ENCODE peak calls at places on chromosome X, in six cellular contexts. N is uterus, L is H54, S is H1, M is endothelial cell of umbilical vein, Z is K562. U is an unnamed sample.

GRCh38 chrX:13110427-13111324 is 66.3 kb upstream of the FAM9C start:
- DNase-seq in M (peak; percentile 89), S (no peak), N (peak; percentile 74), L (no peak), Z (no peak), U (peak; percentile 44)

GRCh38 chrX:150954951-150955350 is 28.2 kb upstream of the HMGB3 start:
- DNase-seq in Z (peak; percentile 51), S (no peak), L (no peak), N (no peak), M (no peak), U (peak; percentile 15)

GRCh38 chrX:136910565-136911040 is 30.1 kb upstream of the RBMX start:
- DNase-seq in L (no peak), M (no peak), S (no peak), Z (no peak), N (no peak), U (no peak)

GRCh38 chrX:4435905-4436304 is 722.5 kb upstream of the PRKX start:
- DNase-seq in M (no peak), Z (no peak), S (no peak), L (no peak), N (no peak), U (no peak)

GRCh38 chrX:31181377-31182038 is 109.7 kb upstream of the FTHL17 start:
- DNase-seq in M (no peak), S (no peak), L (no peak), N (no peak), Z (no peak), U (no peak)

GRCh38 chrX:100376581-100376980 is 33.5 kb downstream of the PCDH19 start:
- DNase-seq in Z (no peak), S (no peak), N (no peak), L (no peak), M (no peak), U (no peak)

GRCh38 chrX:45900751-45901150 is 644.5 kb downstream of the ZNF674 start:
- DNase-seq in L (no peak), N (no peak), S (no peak), M (no peak), Z (no peak), U (no peak)

GRCh38 chrX:10726647-10727046 is 106.3 kb upstream of the MID1 start:
- DNase-seq in L (peak; percentile 1), N (no peak), M (no peak), Z (no peak), S (no peak), U (no peak)

GRCh38 chrX:53211391-53211978 is 13.5 kb downstream of the KDM5C start:
- DNase-seq in N (no peak), Z (no peak), L (no peak), S (no peak), M (no peak), U (no peak)

GRCh38 chrX:150690126-150690525 is 3.1 kb upstream of the MTMR1 start:
- DNase-seq in L (peak; percentile 62), Z (no peak), M (no peak), S (no peak), N (no peak), U (no peak)

GRCh38 chrX:75746891-75747639 is 38.0 kb downstream of the MAGEE2 start:
- DNase-seq in Z (no peak), S (peak; percentile 45), M (no peak), L (peak; percentile 13), N (peak; percentile 27), U (no peak)

GRCh38 chrX:65697173-65697572 is 29.7 kb downstream of the MSN start:
- DNase-seq in Z (no peak), M (no peak), L (no peak), N (no peak), S (no peak), U (no peak)

GRCh38 chrX:9907645-9908387 is 59.3 kb upstream of the CLDN34 start:
- DNase-seq in S (no peak), M (peak; percentile 47), N (no peak), Z (no peak), L (no peak), U (no peak)

GRCh38 chrX:39335447-39336235 is 534.4 kb downstream of the MID1IP1 start:
- DNase-seq in Z (no peak), M (no peak), S (no peak), N (no peak), L (no peak), U (no peak)

GRCh38 chrX:123171781-123172180 is 12.3 kb upstream of the GRIA3 start:
- DNase-seq in N (no peak), L (no peak), Z (no peak), M (peak; percentile 41), S (no peak), U (no peak)

GRCh38 chrX:38692961-38693360 is 108.3 kb upstream of the MID1IP1 start:
- DNase-seq in Z (no peak), S (no peak), L (no peak), N (no peak), M (no peak), U (no peak)

GRCh38 chrX:136714626-136715599 is 65.8 kb downstream of the ARHGEF6 start:
- DNase-seq in L (no peak), Z (no peak), M (no peak), N (no peak), S (no peak), U (no peak)

GRCh38 chrX:11787564-11787963 is 29.5 kb downstream of the MSL3 start:
- DNase-seq in L (no peak), M (peak; percentile 49), Z (peak; percentile 46), S (peak; percentile 80), N (peak; percentile 66), U (peak; percentile 52)

GRCh38 chrX:47501226-47502071 is 18.4 kb upstream of the ZNF41 start:
- DNase-seq in S (no peak), Z (no peak), N (no peak), M (no peak), L (no peak), U (no peak)

GRCh38 chrX:19389217-19389616 is 45.5 kb downstream of the PDHA1 start:
- DNase-seq in L (no peak), S (no peak), M (no peak), Z (no peak), N (no peak), U (no peak)

GRCh38 chrX:63354484-63354883 is 3.4 kb upstream of the SPIN4 start:
- DNase-seq in M (no peak), N (no peak), L (no peak), Z (no peak), S (no peak), U (no peak)

GRCh38 chrX:63349307-63349706 is 1.8 kb downstream of the SPIN4 start:
- DNase-seq in Z (peak; percentile 9), N (no peak), M (peak; percentile 48), S (no peak), L (no peak), U (peak; percentile 69)

GRCh38 chrX:63350551-63350950 is 581 bp downstream of the SPIN4 start:
- DNase-seq in L (no peak), Z (peak; percentile 11), S (no peak), N (peak; percentile 18), M (peak; percentile 30), U (peak; percentile 54)

GRCh38 chrX:63350979-63351616 is at the start of gene SPIN4:
- DNase-seq in S (peak; percentile 82), Z (peak; percentile 82), N (peak; percentile 79), M (peak; percentile 93), L (peak; percentile 61), U (peak; percentile 91)
- TF ChIP-seq POLR2A in S (peak; percentile 61), Z (peak; percentile 75), N (peak; percentile 66), M (peak; percentile 50), L (peak; percentile 79), U (peak; percentile 69)

DNA sequence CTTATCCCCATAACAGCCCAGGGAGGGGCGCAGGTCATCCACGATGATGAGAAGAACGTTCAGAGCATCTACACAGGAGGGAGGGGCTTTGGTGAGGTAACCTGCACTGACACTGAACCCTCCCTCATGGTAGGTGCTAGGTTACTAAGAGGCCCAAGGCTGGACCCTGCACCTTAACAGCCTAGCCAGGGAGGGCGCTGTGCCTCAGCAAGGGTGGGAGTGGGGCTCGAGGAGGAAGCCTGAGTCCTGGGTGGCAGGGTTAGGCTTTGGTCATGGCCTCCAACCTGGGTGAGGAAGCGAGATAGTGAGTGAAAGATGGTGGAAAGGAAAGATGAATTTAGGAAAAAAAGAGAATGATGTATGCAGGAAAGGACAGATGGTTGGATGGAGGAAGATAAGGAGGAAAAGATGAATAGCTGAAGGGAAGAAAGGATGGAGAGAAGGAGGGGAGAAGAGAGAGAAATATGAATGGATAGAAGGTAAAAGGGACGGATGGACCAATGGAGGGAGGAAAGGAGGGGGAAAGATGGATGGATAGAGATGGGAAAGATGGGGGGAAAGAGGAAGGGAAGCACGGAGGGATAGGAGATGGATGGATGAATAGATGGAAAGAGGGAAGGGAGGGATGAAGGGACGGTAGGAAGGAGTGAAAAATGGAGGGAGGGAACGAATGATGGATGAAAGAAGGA is 736 bp downstream of the IDS start:
- DNase-seq in N (no peak), M (no peak), Z (peak; percentile 37), L (no peak), S (peak; percentile 49), U (peak; percentile 55)
- TF ChIP-seq POLR2A in N (no peak), M (no peak), Z (no peak), L (no peak), S (no peak), U (no peak)

GRCh38 chrX:133923113-133923512 is 62.3 kb downstream of the GPC3 start:
- DNase-seq in N (no peak), S (no peak), M (no peak), L (no peak), Z (no peak), U (no peak)

GRCh38 chrX:133922390-133922772 is 63.0 kb downstream of the GPC3 start:
- DNase-seq in Z (no peak), N (no peak), L (no peak), S (no peak), M (no peak), U (no peak)

GRCh38 chrX:133924548-133924947 is 60.8 kb downstream of the GPC3 start:
- DNase-seq in S (no peak), L (no peak), M (no peak), Z (no peak), N (no peak), U (no peak)

GRCh38 chrX:133921764-133922389 is 63.5 kb downstream of the GPC3 start:
- DNase-seq in M (peak; percentile 1), S (peak; percentile 68), L (peak; percentile 5), N (no peak), Z (peak; percentile 23), U (peak; percentile 1)

GRCh38 chrX:133923548-133923947 is 61.8 kb downstream of the GPC3 start:
- DNase-seq in S (no peak), Z (no peak), M (no peak), L (no peak), N (no peak), U (no peak)
- TF ChIP-seq POLR2A in S (no peak), Z (no peak), M (no peak), L (no peak), N (no peak), U (no peak)

DNA sequence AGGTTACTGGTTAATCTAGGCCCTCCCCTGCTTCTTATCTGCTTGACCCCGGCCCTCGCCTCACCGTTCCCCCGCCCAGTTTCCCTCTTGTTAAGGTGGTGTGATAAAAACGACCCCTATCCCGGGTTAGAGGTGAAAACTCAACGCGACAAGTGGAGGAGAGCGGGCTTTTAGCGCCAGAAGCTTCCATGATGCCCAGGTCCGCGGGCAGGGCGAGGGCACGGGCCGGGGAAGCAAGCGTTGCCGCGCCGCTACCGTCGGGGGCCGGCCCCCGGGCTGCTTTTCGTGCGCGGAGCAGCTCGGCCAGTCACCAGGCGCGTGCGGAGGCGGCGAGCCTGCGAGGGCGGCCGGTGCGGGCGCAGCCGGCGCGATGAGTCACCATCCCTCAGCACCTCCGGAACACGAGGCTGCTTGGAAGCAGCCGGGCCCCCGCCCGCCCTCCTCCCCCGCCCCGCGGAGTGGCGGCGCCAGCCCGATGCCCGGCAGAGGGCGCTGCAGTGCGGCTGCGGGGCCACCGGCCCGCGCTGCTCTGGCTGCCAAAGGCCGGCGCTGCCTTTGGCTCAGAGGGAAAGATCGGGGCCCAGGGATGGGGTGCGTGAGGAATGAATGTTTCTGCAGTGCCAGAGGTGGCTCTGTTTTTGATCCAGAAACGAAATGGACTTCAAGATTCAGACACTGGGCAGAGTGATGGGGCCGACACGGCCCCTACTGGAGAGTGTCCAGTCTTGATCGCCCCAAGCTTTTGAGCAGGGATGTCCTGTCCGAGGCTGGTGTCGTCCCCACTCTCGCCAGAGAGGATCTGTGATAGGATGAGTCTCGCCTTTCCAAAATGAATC is 107.8 kb downstream of the NHSL2 start:
- DNase-seq in L (peak; percentile 85), Z (peak; percentile 89), S (peak; percentile 84), N (peak; percentile 88), M (peak; percentile 90), U (peak; percentile 90)
- TF ChIP-seq POLR2A in L (no peak), Z (no peak), S (no peak), N (peak; percentile 54), M (no peak), U (no peak)

U was measured in erythroblast.